ENCODE peak calls at places on chromosomes 2 and 18, in four cellular contexts. F, M, K and X are unnamed samples.

GRCh38 chr2:126652323-126652891 is 3.6 kb upstream of the GYPC start:
- DNase-seq in F (no peak), K (no peak), M (no peak), X (no peak)

GRCh38 chr18:26386421-26386820 is 160.2 kb downstream of the TAF4B start:
- DNase-seq in M (no peak), F (no peak), K (no peak), X (no peak)

GRCh38 chr2:112542974-112543760 is 902 bp downstream of the POLR1B start:
- DNase-seq in K (peak; percentile 16), M (no peak), F (no peak), X (peak; percentile 41)

GRCh38 chr18:48781041-48781989 is 169.4 kb downstream of the SMAD7 start:
- DNase-seq in K (peak; percentile 39), M (no peak), F (peak; percentile 40), X (peak; percentile 89)

GRCh38 chr2:174836345-174836999 is 72.2 kb upstream of the CHRNA1 start:
- DNase-seq in K (peak; percentile 97), F (no peak), M (no peak), X (peak; percentile 94)

GRCh38 chr18:23088343-23088742 is 46.9 kb upstream of the CABLES1 start:
- DNase-seq in F (no peak), M (no peak), K (no peak), X (no peak)

GRCh38 chr2:54289942-54290702 is 34.1 kb upstream of the TSPYL6 start:
- DNase-seq in K (no peak), F (no peak), M (no peak), X (no peak)

GRCh38 chr2:217790195-217790594 is 212.6 kb downstream of the TNS1 start:
- DNase-seq in M (no peak), F (no peak), K (no peak), X (no peak)

GRCh38 chr2:69946351-69947077 is 14.9 kb downstream of the ASPRV1 start:
- DNase-seq in F (no peak), M (no peak), K (peak; percentile 74), X (peak; percentile 80)

GRCh38 chr2:191369034-191369433 is 123.8 kb downstream of the MYO1B start:
- DNase-seq in K (no peak), F (no peak), M (no peak), X (no peak)

GRCh38 chr2:149733936-149734685 is 146.5 kb upstream of the MMADHC start:
- DNase-seq in M (no peak), F (no peak), K (peak; percentile 48), X (peak; percentile 59)

GRCh38 chr18:27887711-27888495 is 289.0 kb downstream of the CDH2 start:
- DNase-seq in M (no peak), K (peak; percentile 6), F (no peak), X (peak; percentile 33)

GRCh38 chr2:134469516-134470115 is 215.7 kb downstream of the MGAT5 start:
- DNase-seq in F (no peak), K (no peak), M (no peak), X (no peak)

GRCh38 chr2:172423120-172423519 is 4.3 kb upstream of the ITGA6 start:
- DNase-seq in M (no peak), F (no peak), K (no peak), X (no peak)

GRCh38 chr2:106521016-106521415 is 33.9 kb downstream of the CD8B2 start:
- DNase-seq in K (no peak), F (no peak), M (no peak), X (no peak)

GRCh38 chr2:32009479-32010256 is 1.1 kb downstream of the MEMO1 start:
- DNase-seq in F (peak; percentile 4), K (no peak), M (peak; percentile 34), X (peak; percentile 43)

GRCh38 chr2:67645280-67646255 is 248.4 kb downstream of the ETAA1 start:
- DNase-seq in F (no peak), K (peak; percentile 30), M (no peak), X (no peak)

GRCh38 chr2:118642501-118642900 is 204.9 kb downstream of the EN1 start:
- DNase-seq in M (no peak), K (no peak), F (no peak), X (no peak)

DNA sequence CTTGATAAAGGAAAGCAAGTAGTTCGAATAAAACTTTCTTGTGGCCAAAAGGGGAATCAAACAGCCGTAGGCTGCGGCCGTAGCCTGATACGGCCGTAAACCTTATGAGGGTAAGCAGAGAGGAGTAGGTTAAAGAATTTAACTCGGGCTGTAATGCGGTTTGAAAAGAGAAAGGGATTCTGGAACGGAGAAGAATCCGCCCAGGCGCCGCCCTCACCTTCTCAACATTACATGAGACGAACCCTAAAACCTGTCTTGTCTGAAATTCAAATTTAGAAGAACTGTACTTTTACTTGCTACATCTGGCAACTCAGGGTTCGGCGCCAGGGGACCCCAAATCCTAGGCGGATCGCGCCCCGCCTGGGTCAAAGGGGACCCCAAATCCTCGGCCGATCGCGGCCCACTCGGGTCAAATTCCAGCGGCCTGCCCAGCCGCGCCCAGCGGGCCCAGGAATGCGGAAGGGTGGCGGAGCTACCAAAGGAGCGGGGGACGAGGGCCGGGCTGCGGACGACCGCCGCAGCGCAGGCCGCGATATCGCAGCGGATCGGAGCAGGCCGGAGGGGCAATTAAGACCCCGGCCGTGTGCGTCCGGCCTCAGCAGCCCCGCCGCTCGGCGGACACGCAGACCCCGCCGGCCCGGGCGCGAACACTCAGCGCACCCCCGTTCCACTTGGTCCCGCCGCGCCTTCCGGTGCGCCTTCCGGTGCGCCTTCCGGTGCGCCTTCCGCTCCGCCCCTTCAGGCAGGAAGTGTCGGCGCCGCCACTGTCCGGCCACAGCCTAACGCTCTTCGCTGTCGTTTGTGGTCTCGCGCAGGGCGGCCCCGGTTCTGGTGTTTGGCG is at the start of gene MYL12B:
- DNase-seq in F (peak; percentile 81), K (peak; percentile 68), M (peak; percentile 83), X (peak; percentile 85)
- H3K14ac ChIP-seq in F (peak within 1 kb of the TSS; percentile 72), K (peak within 1 kb of the TSS; percentile 99), M (peak within 1 kb of the TSS; percentile 99), X (peak within 1 kb of the TSS; percentile 87)

DNA sequence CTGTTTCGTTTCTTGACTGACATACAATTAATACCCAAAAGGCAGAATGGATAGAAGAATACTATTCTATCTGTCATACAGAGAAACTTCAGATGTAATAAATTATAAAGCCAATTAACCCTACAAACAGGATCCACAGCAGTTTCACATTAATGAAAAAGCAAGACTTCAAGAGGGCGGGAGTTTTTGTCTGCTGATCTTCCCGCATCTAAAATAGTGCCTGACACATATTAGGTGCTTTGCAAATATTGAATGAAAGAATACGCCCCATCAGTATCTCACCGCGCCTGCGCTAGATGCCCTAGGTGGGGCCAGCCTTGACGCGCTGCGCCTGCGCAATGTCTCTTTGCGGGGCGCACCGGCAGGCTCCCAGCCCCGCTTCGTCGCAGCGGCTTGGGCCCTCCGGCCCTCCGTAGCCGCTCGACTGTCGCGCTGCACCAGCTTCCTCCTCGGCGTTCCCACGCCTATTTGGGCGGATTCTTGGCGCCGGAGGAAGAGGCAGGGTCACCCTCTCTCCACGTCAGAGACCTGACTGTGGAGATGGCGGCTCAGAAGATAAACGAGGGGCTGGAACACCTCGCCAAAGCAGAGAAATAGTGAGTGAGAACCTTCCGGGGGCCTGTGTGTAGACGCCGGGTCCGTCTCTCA is at the start of gene NAPG:
- DNase-seq in K (peak; percentile 92), M (peak; percentile 93), F (peak; percentile 79), X (peak; percentile 95)
- H3K14ac ChIP-seq in K (peak within 1 kb of the TSS; percentile 86), M (peak within 1 kb of the TSS; percentile 25), F (no peak within 1 kb of the TSS), X (peak within 1 kb of the TSS; percentile 25)

DNA sequence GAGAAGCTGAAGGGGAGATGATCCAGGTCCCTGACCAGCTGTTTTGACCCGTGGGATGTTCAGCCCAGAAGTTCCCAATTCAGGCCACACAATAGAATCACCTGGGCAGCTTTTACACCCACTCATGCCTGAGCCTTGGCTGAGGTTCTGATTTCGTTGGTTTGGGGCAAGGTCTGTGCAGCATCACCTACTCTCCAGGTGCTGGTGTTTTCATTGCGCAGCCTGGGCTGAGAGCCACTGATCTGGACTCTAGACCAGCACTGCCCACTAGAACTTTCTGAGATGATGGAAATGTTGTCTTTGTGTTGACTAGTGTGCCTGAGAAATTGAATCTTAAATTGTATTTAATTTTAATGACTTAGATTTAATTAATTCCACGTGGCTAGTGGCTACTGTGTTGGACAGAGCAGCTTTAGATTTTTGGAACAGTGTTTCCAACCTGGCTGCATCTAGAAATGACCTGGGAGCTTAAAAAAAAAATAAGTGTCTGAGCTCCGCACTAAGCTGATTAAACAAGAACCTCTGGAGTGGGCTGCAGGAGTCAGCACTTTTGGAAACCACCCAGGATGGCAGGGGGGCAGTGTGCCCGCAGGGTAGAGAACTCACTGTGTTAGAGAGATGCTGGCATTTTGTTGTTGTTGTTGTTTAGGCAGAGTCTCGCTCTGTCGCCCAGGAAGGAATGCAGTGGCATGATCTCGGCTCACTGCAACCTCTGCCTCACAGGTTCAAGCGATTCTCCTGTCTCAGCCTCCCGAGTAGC is 33.7 kb downstream of the DYSF start:
- DNase-seq in M (no peak), K (no peak), F (no peak), X (no peak)
- H3K14ac ChIP-seq in M (no peak overlapping the region), K (no peak overlapping the region), F (no peak overlapping the region), X (no peak overlapping the region)

GRCh38 chr2:216497382-216497781 is 1.3 kb upstream of the RPL37A start:
- DNase-seq in F (no peak), K (no peak), M (no peak), X (no peak)

GRCh38 chr2:216497808-216498366 is 757 bp upstream of the RPL37A start:
- DNase-seq in K (no peak), F (no peak), M (no peak), X (no peak)

GRCh38 chr2:216499641-216500218 is 1.1 kb downstream of the RPL37A start:
- DNase-seq in F (no peak), K (peak; percentile 19), M (no peak), X (no peak)

GRCh38 chr2:216500572-216500971 is 1.9 kb downstream of the RPL37A start:
- DNase-seq in F (no peak), K (no peak), M (no peak), X (no peak)

GRCh38 chr2:216498418-216499413 is at the start of gene RPL37A:
- DNase-seq in F (peak; percentile 90), M (peak; percentile 93), K (peak; percentile 96), X (peak; percentile 96)
- H3K14ac ChIP-seq in F (peak within 1 kb of the TSS; percentile 2), M (peak within 1 kb of the TSS; percentile 93), K (peak within 1 kb of the TSS; percentile 94), X (peak within 1 kb of the TSS; percentile 76)

DNA sequence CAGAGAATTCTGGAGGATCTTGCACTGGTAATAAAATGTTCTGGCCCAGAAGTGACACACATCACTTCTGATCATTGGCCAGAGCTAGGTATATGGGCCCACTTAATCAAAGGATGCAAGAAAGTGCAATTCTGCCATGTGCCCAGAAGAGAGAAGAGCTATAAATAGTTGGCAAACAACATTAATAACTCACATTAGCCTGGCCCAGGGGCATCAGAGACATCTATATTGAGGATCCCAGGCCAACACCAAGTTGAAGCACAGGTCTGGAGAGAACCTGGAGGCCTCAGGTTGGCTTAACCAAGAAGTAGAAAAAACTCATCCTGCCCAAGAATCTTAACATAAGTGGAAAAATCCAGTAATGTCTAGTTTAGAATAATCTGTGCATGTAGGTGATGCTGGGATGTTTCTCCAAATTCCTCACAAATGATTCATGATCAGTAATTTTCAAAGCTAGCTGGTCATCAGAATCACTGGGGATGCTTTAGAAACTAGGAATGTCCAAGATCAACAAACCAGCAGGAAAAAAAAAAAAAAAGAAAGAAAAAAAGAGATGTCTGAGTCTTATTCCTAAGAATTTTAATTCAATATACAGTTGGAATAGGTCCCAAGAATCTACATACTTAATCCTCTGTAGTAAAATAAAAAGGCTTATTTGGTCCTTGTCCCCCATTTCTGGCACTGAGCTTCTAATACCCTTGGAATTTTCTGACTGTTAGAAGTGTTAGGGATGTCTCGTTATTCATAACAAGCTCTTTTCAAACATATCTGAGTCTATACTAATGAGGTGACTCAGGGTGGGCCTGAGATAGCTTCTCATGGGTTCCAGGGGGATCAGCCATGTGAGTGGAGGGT is 35.0 kb upstream of the EVA1A start:
- DNase-seq in K (peak; percentile 95), F (no peak), M (no peak), X (peak; percentile 33)
- H3K14ac ChIP-seq in K (peak overlapping the region; percentile 95), F (no peak overlapping the region), M (no peak overlapping the region), X (no peak overlapping the region)

GRCh38 chr2:186576614-186577013 is 13.2 kb upstream of the ITGAV start:
- DNase-seq in M (no peak), K (peak; percentile 65), F (no peak), X (peak; percentile 79)
- H3K14ac ChIP-seq in M (no peak overlapping the region), K (no peak overlapping the region), F (no peak overlapping the region), X (no peak overlapping the region)